ENCODE peak calls at places on chromosomes 11 and 22, in ten cellular contexts. V, X, S, K, W, L, I, G, F and Q are unnamed samples.
A peak's percentile ranks its signal among the peaks of the same experiment; 100 is the strongest.

GRCh38 chr11:46969379-46969778 is 32.8 kb downstream of the CSTPP1 start:
- DNase-seq in V (no peak), X (no peak), S (no peak), K (no peak), W (no peak), L (no peak), I (no peak), G (no peak), F (no peak), Q (no peak)

GRCh38 chr11:62678770-62679696 is at the start of gene UBXN1:
- DNase-seq in V (peak; percentile 92), X (peak; percentile 69), S (peak; percentile 97), K (peak; percentile 92), W (peak; percentile 74), L (peak; percentile 94), I (peak; percentile 65), G (peak; percentile 71), F (peak; percentile 85), Q (peak; percentile 71)

GRCh38 chr22:43777204-43777671 is 34.9 kb downstream of the EFCAB6 start:
- DNase-seq in V (no peak), X (no peak), S (peak; percentile 73), K (no peak), W (peak; percentile 16), L (no peak), I (no peak), G (no peak), F (no peak), Q (no peak)

GRCh38 chr11:27656806-27657483 is 43.3 kb downstream of the BDNF start:
- DNase-seq in V (no peak), X (no peak), S (peak; percentile 66), K (no peak), W (no peak), L (no peak), I (no peak), G (no peak), F (no peak), Q (no peak)

GRCh38 chr11:68525930-68526329 is 65.4 kb downstream of the PPP6R3 start:
- DNase-seq in V (no peak), X (no peak), S (no peak), K (no peak), W (no peak), L (no peak), I (no peak), G (no peak), F (no peak), Q (no peak)

GRCh38 chr22:41320416-41321240 is 19.3 kb downstream of the ZC3H7B start:
- DNase-seq in V (no peak), X (no peak), S (peak; percentile 61), K (no peak), W (no peak), L (no peak), I (no peak), G (no peak), F (no peak), Q (no peak)

GRCh38 chr22:28017859-28018258 is 98.8 kb upstream of the PITPNB start:
- DNase-seq in V (no peak), X (no peak), S (peak; percentile 47), K (no peak), W (no peak), L (peak; percentile 59), I (no peak), G (no peak), F (no peak), Q (no peak)

GRCh38 chr11:14812776-14813175 is 79.3 kb downstream of the CYP2R1 start:
- DNase-seq in V (no peak), X (no peak), S (no peak), K (no peak), W (no peak), L (no peak), I (no peak), G (no peak), F (peak; percentile 43), Q (no peak)

GRCh38 chr11:17734986-17735822 is 623 bp downstream of the KCNC1 start:
- DNase-seq in V (peak; percentile 56), X (no peak), S (peak; percentile 99), K (peak; percentile 67), W (peak; percentile 83), L (peak; percentile 76), I (peak; percentile 86), G (no peak), F (peak; percentile 94), Q (peak; percentile 62)

GRCh38 chr11:119323532-119324033 is 6.7 kb upstream of the MCAM start:
- DNase-seq in V (no peak), X (peak; percentile 69), S (peak; percentile 94), K (peak; percentile 75), W (peak; percentile 84), L (peak; percentile 88), I (no peak), G (peak; percentile 73), F (peak; percentile 81), Q (peak; percentile 90)

GRCh38 chr22:49771266-49772065 is 56.2 kb downstream of the BRD1 start:
- DNase-seq in V (no peak), X (no peak), S (peak; percentile 67), K (no peak), W (no peak), L (no peak), I (no peak), G (no peak), F (no peak), Q (no peak)

GRCh38 chr11:128551641-128552335 is 35.6 kb downstream of the ETS1 start:
- DNase-seq in V (no peak), X (no peak), S (no peak), K (no peak), W (no peak), L (no peak), I (no peak), G (no peak), F (no peak), Q (no peak)

GRCh38 chr22:49242480-49242879 is 585.2 kb downstream of the BRD1 start:
- DNase-seq in V (no peak), X (no peak), S (no peak), K (no peak), W (no peak), L (no peak), I (no peak), G (no peak), F (no peak), Q (no peak)

GRCh38 chr11:15663778-15664218 is 549.1 kb downstream of the INSC start:
- DNase-seq in V (no peak), X (no peak), S (no peak), K (peak; percentile 59), W (no peak), L (no peak), I (peak; percentile 61), G (no peak), F (peak; percentile 91), Q (peak; percentile 28)

GRCh38 chr22:29330291-29330690 is 14.8 kb upstream of the RASL10A start:
- DNase-seq in V (no peak), X (no peak), S (peak; percentile 78), K (no peak), W (no peak), L (no peak), I (no peak), G (no peak), F (no peak), Q (no peak)

GRCh38 chr11:11798586-11799438 is 43.0 kb upstream of the USP47 start:
- DNase-seq in V (peak; percentile 77), X (no peak), S (peak; percentile 64), K (peak; percentile 91), W (peak; percentile 86), L (peak; percentile 84), I (peak; percentile 68), G (peak; percentile 77), F (peak; percentile 66), Q (peak; percentile 58)

GRCh38 chr11:61701298-61701993 is 21.3 kb downstream of the DAGLA start:
- DNase-seq in V (no peak), X (no peak), S (no peak), K (no peak), W (peak; percentile 61), L (no peak), I (no peak), G (no peak), F (peak; percentile 72), Q (peak; percentile 40)

GRCh38 chr22:44311855-44312170 is 938 bp downstream of the SHISAL1 start:
- DNase-seq in V (no peak), X (no peak), S (peak; percentile 99), K (no peak), W (no peak), L (no peak), I (no peak), G (no peak), F (no peak), Q (no peak)

GRCh38 chr11:29801561-29801960 is 215.3 kb downstream of the KCNA4 start:
- DNase-seq in V (no peak), X (no peak), S (no peak), K (no peak), W (no peak), L (no peak), I (no peak), G (no peak), F (no peak), Q (no peak)

GRCh38 chr22:18970180-18970947 is 34.3 kb upstream of the PRODH start:
- DNase-seq in V (peak; percentile 12), X (no peak), S (peak; percentile 73), K (no peak), W (peak; percentile 69), L (no peak), I (peak; percentile 49), G (no peak), F (peak; percentile 86), Q (peak; percentile 56)

GRCh38 chr22:27686534-27686933 is 115.0 kb downstream of the MN1 start:
- DNase-seq in V (peak; percentile 74), X (peak; percentile 28), S (peak; percentile 94), K (peak; percentile 92), W (no peak), L (peak; percentile 75), I (no peak), G (no peak), F (no peak), Q (no peak)

GRCh38 chr11:33692013-33692504 is 8.6 kb downstream of the C11orf91 start:
- DNase-seq in V (peak; percentile 69), X (peak; percentile 44), S (no peak), K (peak; percentile 89), W (no peak), L (peak; percentile 70), I (no peak), G (no peak), F (peak; percentile 22), Q (no peak)

GRCh38 chr11:130180491-130180890 is 20.9 kb downstream of the ST14 start:
- DNase-seq in V (no peak), X (no peak), S (peak; percentile 88), K (no peak), W (no peak), L (no peak), I (no peak), G (no peak), F (no peak), Q (no peak)

GRCh38 chr11:71519546-71519945 is 7.5 kb upstream of the KRTAP5-7 start:
- DNase-seq in V (no peak), X (no peak), S (no peak), K (no peak), W (no peak), L (no peak), I (no peak), G (no peak), F (no peak), Q (no peak)

GRCh38 chr11:17547051-17547577 is at the start of gene OTOG:
- DNase-seq in V (no peak), X (no peak), S (peak; percentile 93), K (no peak), W (no peak), L (peak; percentile 43), I (peak; percentile 58), G (no peak), F (peak; percentile 86), Q (no peak)

GRCh38 chr11:36142439-36142838 is 146.8 kb downstream of the COMMD9 start:
- DNase-seq in V (no peak), X (no peak), S (peak; percentile 71), K (no peak), W (no peak), L (no peak), I (no peak), G (no peak), F (no peak), Q (no peak)

GRCh38 chr11:126637800-126638175 is 282.3 kb downstream of the ST3GAL4 start:
- DNase-seq in V (no peak), X (no peak), S (peak; percentile 93), K (no peak), W (no peak), L (no peak), I (no peak), G (no peak), F (no peak), Q (no peak)

GRCh38 chr11:120096756-120097191 is 41.1 kb downstream of the TRIM29 start:
- DNase-seq in V (no peak), X (no peak), S (peak; percentile 61), K (no peak), W (no peak), L (no peak), I (peak; percentile 24), G (no peak), F (peak; percentile 69), Q (no peak)